ENCODE peak calls at places on chromosomes 1 and 21, in nine cellular contexts. H is transverse colon; C is lung; S is CD4-positive, CD25-positive, alpha-beta regulatory T cell; E is fibroblast of lung; F is CD4-positive, alpha-beta memory T cell; G is PC-9; Y is gastrocnemius medialis; M is aorta. L is an unnamed sample.

GRCh38 chr1:223062177-223062576 is 80.9 kb downstream of the TLR5 start:
- DNase-seq in H (no peak), C (no peak), S (no peak), E (no peak), F (no peak), G (peak), Y (no peak), M (no peak), L (no peak)

GRCh38 chr1:182634306-182635072 is 30.3 kb upstream of the RGS16 start:
- DNase-seq in H (no peak), C (no peak), S (no peak), E (no peak), F (no peak), G (no peak), Y (no peak), M (no peak), L (no peak)

GRCh38 chr1:234881893-234882771 is 246.5 kb downstream of the TOMM20 start:
- DNase-seq in H (no peak), C (no peak), S (no peak), E (no peak), F (no peak), G (no peak), Y (no peak), M (no peak), L (no peak)

GRCh38 chr1:211490038-211490678 is 1.8 kb downstream of the RD3 start:
- DNase-seq in H (no peak), C (no peak), S (no peak), E (no peak), F (no peak), G (no peak), Y (no peak), M (no peak), L (peak)

GRCh38 chr1:168435439-168435838 is 108.4 kb downstream of the XCL2 start:
- DNase-seq in H (no peak), C (no peak), S (no peak), E (no peak), F (no peak), G (no peak), Y (no peak), M (no peak), L (no peak)

GRCh38 chr1:15246960-15247614 is at the start of gene FHAD1:
- DNase-seq in H (peak), C (peak), S (peak), E (peak), F (peak), G (peak), Y (no peak), M (peak), L (no peak)

GRCh38 chr1:243799908-243800307 is 50.1 kb downstream of the AKT3 start:
- DNase-seq in H (no peak), C (no peak), S (no peak), E (peak), F (no peak), G (no peak), Y (no peak), M (no peak), L (no peak)

GRCh38 chr1:246572795-246573194 is 6.5 kb downstream of the CNST start:
- DNase-seq in H (no peak), C (no peak), S (no peak), E (no peak), F (peak), G (no peak), Y (no peak), M (no peak), L (no peak)

GRCh38 chr1:47752048-47752451 is 245.1 kb downstream of the TRABD2B start:
- DNase-seq in H (peak), C (no peak), S (no peak), E (no peak), F (no peak), G (no peak), Y (no peak), M (peak), L (peak)

GRCh38 chr21:35291963-35292627 is 243.0 kb upstream of the RUNX1 start:
- DNase-seq in H (no peak), C (no peak), S (no peak), E (peak), F (no peak), G (no peak), Y (no peak), M (no peak), L (no peak)

GRCh38 chr1:67570473-67571143 is 114.4 kb upstream of the GADD45A start:
- DNase-seq in H (no peak), C (no peak), S (no peak), E (peak), F (no peak), G (peak), Y (no peak), M (peak), L (no peak)

GRCh38 chr21:45480701-45481500 is 61.3 kb downstream of the SLC19A1 start:
- DNase-seq in H (no peak), C (no peak), S (no peak), E (no peak), F (no peak), G (no peak), Y (no peak), M (no peak), L (no peak)

GRCh38 chr21:31490471-31490870 is 146.4 kb upstream of the TIAM1 start:
- DNase-seq in H (no peak), C (no peak), S (no peak), E (no peak), F (no peak), G (no peak), Y (no peak), M (no peak), L (no peak)

GRCh38 chr1:226827458-226827857 is 43.0 kb upstream of the PSEN2 start:
- DNase-seq in H (peak), C (peak), S (no peak), E (peak), F (no peak), G (no peak), Y (peak), M (peak), L (no peak)

GRCh38 chr1:199857103-199857502 is 170.4 kb upstream of the NR5A2 start:
- DNase-seq in H (no peak), C (no peak), S (no peak), E (peak), F (no peak), G (peak), Y (no peak), M (no peak), L (no peak)

GRCh38 chr1:16631248-16632043 is 18.1 kb upstream of the NBPF1 start:
- DNase-seq in H (peak), C (no peak), S (peak), E (no peak), F (no peak), G (no peak), Y (no peak), M (peak), L (peak)

GRCh38 chr1:86119214-86119764 is 37.3 kb downstream of the COL24A1 start:
- DNase-seq in H (no peak), C (no peak), S (no peak), E (no peak), F (no peak), G (no peak), Y (no peak), M (no peak), L (no peak)

GRCh38 chr1:158020877-158021630 is 27.6 kb downstream of the KIRREL1 start:
- DNase-seq in H (no peak), C (no peak), S (no peak), E (no peak), F (no peak), G (no peak), Y (no peak), M (no peak), L (no peak)

GRCh38 chr1:156766288-156767100 is 841 bp upstream of the PRCC start:
- DNase-seq in H (no peak), C (no peak), S (no peak), E (no peak), F (no peak), G (peak), Y (no peak), M (no peak), L (no peak)

GRCh38 chr1:2110191-2110737 is 60.1 kb downstream of the PRKCZ start:
- DNase-seq in H (no peak), C (no peak), S (no peak), E (no peak), F (no peak), G (no peak), Y (no peak), M (peak), L (no peak)

GRCh38 chr1:45974541-45975269 is 157.7 kb downstream of the PIK3R3 start:
- DNase-seq in H (peak), C (no peak), S (no peak), E (no peak), F (no peak), G (no peak), Y (no peak), M (no peak), L (no peak)

GRCh38 chr1:224929335-224930237 is at the start of gene DNAH14:
- DNase-seq in H (peak), C (peak), S (no peak), E (peak), F (no peak), G (peak), Y (no peak), M (peak), L (no peak)

GRCh38 chr1:27601771-27602509 is 2.0 kb downstream of the AHDC1 start:
- DNase-seq in H (peak), C (no peak), S (no peak), E (no peak), F (no peak), G (no peak), Y (peak), M (peak), L (no peak)

GRCh38 chr21:37557261-37557950 is 190.8 kb downstream of the DYRK1A start:
- DNase-seq in H (no peak), C (no peak), S (no peak), E (no peak), F (no peak), G (no peak), Y (no peak), M (no peak), L (no peak)

GRCh38 chr1:171220551-171221175 is 27.6 kb upstream of the FMO1 start:
- DNase-seq in H (no peak), C (no peak), S (no peak), E (peak), F (no peak), G (no peak), Y (no peak), M (no peak), L (no peak)

GRCh38 chr1:111786669-111787207 is 31.0 kb downstream of the DDX20 start:
- DNase-seq in H (no peak), C (no peak), S (no peak), E (no peak), F (no peak), G (no peak), Y (no peak), M (no peak), L (no peak)

GRCh38 chr1:199931666-199932377 is 95.7 kb upstream of the NR5A2 start:
- DNase-seq in H (peak), C (no peak), S (no peak), E (peak), F (no peak), G (no peak), Y (no peak), M (peak), L (no peak)

GRCh38 chr1:202170726-202171125 is 10.3 kb upstream of the PTPN7 start:
- DNase-seq in H (no peak), C (no peak), S (no peak), E (no peak), F (no peak), G (no peak), Y (no peak), M (no peak), L (no peak)

GRCh38 chr1:52386458-52386857 is 17.8 kb downstream of the ORC1 start:
- DNase-seq in H (no peak), C (no peak), S (no peak), E (no peak), F (no peak), G (no peak), Y (no peak), M (no peak), L (no peak)

GRCh38 chr1:160975026-160975425 is 20.4 kb upstream of the ITLN2 start:
- DNase-seq in H (no peak), C (no peak), S (no peak), E (no peak), F (no peak), G (no peak), Y (no peak), M (no peak), L (no peak)

GRCh38 chr1:244653439-244654283 is 735 bp downstream of the DESI2 start:
- DNase-seq in H (peak), C (no peak), S (no peak), E (peak), F (no peak), G (peak), Y (no peak), M (no peak), L (peak)

DNA sequence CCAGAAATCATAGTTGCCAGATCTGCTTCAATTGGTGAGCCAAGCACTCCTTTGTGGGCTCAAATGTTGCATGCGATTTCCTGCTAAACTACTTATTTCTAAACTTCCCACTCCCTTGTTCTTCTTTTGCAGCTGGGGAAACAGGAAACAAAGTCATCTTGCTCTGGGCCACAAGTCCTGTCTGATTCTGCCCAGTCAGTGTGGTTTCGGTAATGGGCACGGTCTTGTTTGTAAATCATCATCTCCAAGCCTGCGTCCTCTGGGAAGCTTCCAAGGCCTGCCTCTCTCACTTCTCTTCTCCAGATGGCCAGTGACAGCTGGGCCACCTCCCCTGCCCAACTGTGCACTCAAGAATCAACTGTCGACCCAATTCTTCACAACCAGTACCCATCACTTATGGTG is 4.4 kb downstream of the S100A8 start:
- DNase-seq in H (peak), C (peak), S (no peak), E (no peak), F (no peak), G (no peak), Y (peak), M (peak), L (peak)
- H3K27ac ChIP-seq in H (no peak), C (no peak), S (no peak), E (no peak), F (no peak), G (no peak), Y (no peak), M (no peak), L (peak)

DNA sequence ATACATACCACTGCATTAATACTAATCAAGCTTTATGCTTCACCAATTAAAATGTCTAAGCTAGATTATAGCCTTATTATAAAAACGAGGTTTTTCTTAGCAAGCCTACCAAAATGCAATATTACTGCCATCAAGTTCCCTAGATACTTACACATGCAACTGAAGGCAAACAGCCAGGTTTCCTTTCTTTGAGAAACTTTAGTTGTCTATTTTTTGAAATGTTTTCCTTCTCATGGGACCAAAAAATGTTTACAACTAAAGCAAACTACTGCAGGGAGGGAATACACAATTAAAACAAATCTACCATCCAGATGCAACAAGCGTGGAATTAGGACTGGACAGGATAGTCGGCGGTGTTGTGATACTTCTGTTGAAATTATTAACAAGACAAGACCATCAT is 1.3 kb downstream of the ZNF644 start:
- DNase-seq in H (no peak), C (no peak), S (no peak), E (peak), F (no peak), G (peak), Y (no peak), M (no peak), L (no peak)
- H3K4me3 ChIP-seq in H (peak), C (no peak), S (peak), E (peak), F (peak), G (peak), Y (peak), M (peak), L (peak)

GRCh38 chr1:8822383-8823294 is 5.2 kb upstream of the RERE start:
- DNase-seq in H (no peak), C (no peak), S (no peak), E (peak), F (no peak), G (peak), Y (peak), M (no peak), L (peak)

GRCh38 chr1:8825985-8826481 is 8.6 kb upstream of the RERE start:
- DNase-seq in H (no peak), C (no peak), S (no peak), E (peak), F (no peak), G (no peak), Y (no peak), M (no peak), L (peak)

GRCh38 chr1:8818325-8818775 is 910 bp upstream of the RERE start:
- DNase-seq in H (peak), C (no peak), S (no peak), E (peak), F (no peak), G (peak), Y (peak), M (peak), L (no peak)

GRCh38 chr1:8821084-8821483 is 3.6 kb upstream of the RERE start:
- DNase-seq in H (no peak), C (no peak), S (no peak), E (no peak), F (no peak), G (no peak), Y (no peak), M (no peak), L (peak)

GRCh38 chr1:8823295-8823664 is 5.8 kb upstream of the RERE start:
- DNase-seq in H (no peak), C (no peak), S (no peak), E (no peak), F (no peak), G (no peak), Y (no peak), M (no peak), L (peak)
- H3K27ac ChIP-seq in H (peak), C (no peak), S (no peak), E (no peak), F (no peak), G (no peak), Y (peak), M (no peak), L (no peak)

DNA sequence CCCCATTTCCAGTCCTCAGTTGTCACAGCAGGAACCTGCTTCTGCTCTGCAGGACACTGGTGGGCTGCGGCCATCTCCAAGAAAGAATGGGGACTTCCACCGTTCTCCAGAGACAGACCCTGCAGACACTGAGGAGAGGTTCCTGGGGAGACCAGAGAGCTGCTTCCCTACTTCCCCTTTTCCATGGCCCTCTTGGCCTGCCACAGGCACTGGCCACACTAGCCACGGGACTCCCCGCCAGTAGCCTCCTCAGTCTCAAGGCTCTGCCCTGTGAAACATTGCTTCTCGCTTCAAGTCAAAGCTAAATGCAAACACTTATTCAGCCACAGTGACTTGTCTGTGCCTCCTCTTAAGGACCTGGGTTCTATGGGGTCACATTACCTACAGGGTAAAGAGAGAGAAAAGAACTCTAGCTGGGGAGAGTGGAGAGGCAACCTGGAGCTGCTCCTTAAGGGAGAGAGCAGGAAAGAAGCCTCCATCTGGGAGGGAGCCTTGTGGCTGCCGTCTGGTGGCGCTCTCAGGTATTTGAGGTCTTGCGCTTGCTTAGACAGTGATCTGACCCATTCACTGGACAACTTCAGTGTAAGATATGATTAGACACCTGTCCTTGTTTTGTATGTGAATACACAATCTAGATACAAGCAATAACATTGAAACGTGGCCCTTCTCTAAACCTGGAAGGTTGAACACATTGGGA is 5.4 kb upstream of the SLAMF8 start:
- DNase-seq in H (no peak), C (peak), S (no peak), E (peak), F (no peak), G (no peak), Y (no peak), M (peak), L (no peak)
- H3K4me3 ChIP-seq in H (no peak), C (no peak), S (no peak), E (no peak), F (no peak), G (no peak), Y (no peak), M (no peak), L (no peak)

GRCh38 chr1:180610556-180611015 is 21.2 kb upstream of the XPR1 start:
- DNase-seq in H (no peak), C (no peak), S (no peak), E (no peak), F (no peak), G (no peak), Y (peak), M (no peak), L (no peak)

GRCh38 chr1:180612591-180612990 is 19.2 kb upstream of the XPR1 start:
- DNase-seq in H (no peak), C (no peak), S (no peak), E (no peak), F (no peak), G (no peak), Y (no peak), M (no peak), L (no peak)

GRCh38 chr1:180614746-180615145 is 17.1 kb upstream of the XPR1 start:
- DNase-seq in H (no peak), C (no peak), S (no peak), E (no peak), F (no peak), G (no peak), Y (no peak), M (no peak), L (no peak)

GRCh38 chr1:180609643-180610555 is 21.9 kb upstream of the XPR1 start:
- DNase-seq in H (no peak), C (no peak), S (no peak), E (peak), F (no peak), G (no peak), Y (peak), M (no peak), L (no peak)

GRCh38 chr1:180611016-180611930 is 20.5 kb upstream of the XPR1 start:
- DNase-seq in H (no peak), C (no peak), S (no peak), E (peak), F (no peak), G (no peak), Y (peak), M (no peak), L (no peak)
- H3K27ac ChIP-seq in H (no peak), C (peak), S (no peak), E (peak), F (no peak), G (no peak), Y (peak), M (peak), L (peak)

DNA sequence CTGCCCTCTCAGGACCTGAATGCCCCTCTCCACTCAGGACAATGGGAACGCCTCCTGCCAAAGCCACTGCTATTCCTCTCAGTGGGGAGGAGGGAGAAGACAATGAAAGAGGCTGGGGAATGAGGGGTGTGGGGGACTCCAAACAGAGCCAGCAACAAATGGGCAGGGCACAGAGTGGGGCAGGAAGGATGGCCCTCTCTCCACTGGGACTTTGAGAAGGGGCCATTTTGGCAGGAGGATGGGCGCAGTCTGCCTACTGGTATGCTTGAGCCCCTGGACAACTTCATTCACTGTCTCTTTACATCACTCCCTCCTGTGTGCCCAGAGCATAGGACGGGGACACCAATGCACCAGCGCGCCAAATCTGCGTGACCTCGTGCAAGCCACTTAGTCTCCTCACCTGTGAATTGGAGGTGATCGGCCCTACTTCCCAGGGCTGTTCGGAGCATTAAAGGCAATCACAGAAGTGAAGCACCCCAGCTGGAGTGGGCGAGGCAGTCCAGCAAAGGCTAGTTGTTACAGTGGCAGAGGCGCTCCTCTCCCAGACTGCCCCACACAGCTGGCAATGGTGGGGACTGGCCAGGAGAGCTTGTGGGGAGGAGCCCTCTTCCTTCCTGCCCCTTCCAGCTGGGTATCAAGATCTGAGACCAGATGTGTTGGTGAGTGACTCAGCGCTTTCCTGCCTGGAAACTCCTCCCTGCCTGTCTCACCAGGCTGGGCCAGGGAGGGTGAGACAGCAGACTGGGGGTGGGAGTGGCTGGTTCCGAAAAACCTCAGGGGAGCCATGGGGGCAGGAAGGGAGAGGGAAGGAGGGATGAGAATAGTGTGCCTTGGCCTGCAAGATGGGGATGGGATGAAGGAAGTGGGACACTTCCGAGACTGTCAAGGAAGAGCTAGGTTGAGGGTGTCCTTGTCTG is 22.4 kb upstream of the SYNC start:
- DNase-seq in H (peak), C (peak), S (no peak), E (peak), F (no peak), G (peak), Y (no peak), M (peak), L (peak)
- H3K4me3 ChIP-seq in H (no peak), C (no peak), S (no peak), E (no peak), F (no peak), G (no peak), Y (no peak), M (no peak), L (no peak)

L was measured in coronary artery.